ENCODE peak calls at places on chromosomes 12 and 14, in six cellular contexts. J, Y, O, H, B and T are unnamed samples.

GRCh38 chr12:26723379-26724308 is 109.3 kb downstream of the ITPR2 start:
- DNase-seq in J (peak; percentile 24), Y (peak; percentile 63), O (no peak), H (no peak), B (no peak), T (peak; percentile 77)

GRCh38 chr12:121800694-121801600 is 2.9 kb upstream of the SETD1B start:
- DNase-seq in J (peak; percentile 75), Y (peak; percentile 53), O (peak; percentile 88), H (peak; percentile 89), B (peak; percentile 89), T (peak; percentile 89)

GRCh38 chr12:89514751-89515150 is 9.8 kb downstream of the GALNT4 start:
- DNase-seq in J (no peak), Y (no peak), O (no peak), H (no peak), B (no peak), T (no peak)

GRCh38 chr14:51908086-51908485 is 47.7 kb downstream of the GNG2 start:
- DNase-seq in J (no peak), Y (no peak), O (no peak), H (no peak), B (no peak), T (peak; percentile 19)

GRCh38 chr14:50668008-50668851 is at the start of gene SAV1:
- DNase-seq in J (peak; percentile 81), Y (peak; percentile 82), O (peak; percentile 93), H (peak; percentile 93), B (peak; percentile 91), T (peak; percentile 86)

GRCh38 chr12:77865178-77865577 is 34.5 kb downstream of the NAV3 start:
- DNase-seq in J (no peak), Y (no peak), O (no peak), H (no peak), B (no peak), T (no peak)

GRCh38 chr12:538731-539539 is 79.2 kb downstream of the B4GALNT3 start:
- DNase-seq in J (peak; percentile 75), Y (peak; percentile 80), O (no peak), H (no peak), B (no peak), T (peak; percentile 59)

GRCh38 chr14:53638966-53639365 is 317.7 kb downstream of the BMP4 start:
- DNase-seq in J (no peak), Y (no peak), O (no peak), H (no peak), B (no peak), T (peak; percentile 2)

GRCh38 chr14:56025191-56025590 is 93.0 kb upstream of the PELI2 start:
- DNase-seq in J (no peak), Y (no peak), O (no peak), H (no peak), B (no peak), T (no peak)

GRCh38 chr12:26614217-26614616 is 218.8 kb downstream of the ITPR2 start:
- DNase-seq in J (no peak), Y (peak; percentile 39), O (peak; percentile 21), H (peak; percentile 84), B (no peak), T (peak; percentile 55)

DNA sequence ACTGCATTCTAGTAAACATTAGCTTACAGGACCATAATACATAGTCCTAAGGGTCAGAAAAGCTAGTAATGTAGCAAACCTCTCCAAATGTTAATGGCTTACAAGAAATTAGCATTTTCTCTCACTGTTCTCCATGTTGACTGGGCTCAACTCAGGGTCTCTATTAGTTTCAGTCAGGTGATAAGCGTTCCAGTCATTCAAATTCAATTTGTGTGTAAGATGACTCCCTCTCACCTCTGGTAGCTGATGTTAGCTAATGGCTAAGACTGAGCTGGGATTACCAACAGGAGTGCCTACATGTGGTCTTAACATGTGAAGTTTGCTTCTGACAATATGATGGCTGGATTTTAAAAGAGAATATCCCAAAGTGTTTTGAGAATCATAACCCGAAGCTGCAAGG is 630.5 kb upstream of the USP15 start:
- DNase-seq in J (no peak), Y (no peak), O (no peak), H (no peak), B (no peak), T (no peak)
- H3K4me3 ChIP-seq in J (no peak overlapping the region), Y (no peak overlapping the region), O (no peak overlapping the region), H (peak overlapping the region; percentile 7), B (no peak overlapping the region), T (no peak overlapping the region)

DNA sequence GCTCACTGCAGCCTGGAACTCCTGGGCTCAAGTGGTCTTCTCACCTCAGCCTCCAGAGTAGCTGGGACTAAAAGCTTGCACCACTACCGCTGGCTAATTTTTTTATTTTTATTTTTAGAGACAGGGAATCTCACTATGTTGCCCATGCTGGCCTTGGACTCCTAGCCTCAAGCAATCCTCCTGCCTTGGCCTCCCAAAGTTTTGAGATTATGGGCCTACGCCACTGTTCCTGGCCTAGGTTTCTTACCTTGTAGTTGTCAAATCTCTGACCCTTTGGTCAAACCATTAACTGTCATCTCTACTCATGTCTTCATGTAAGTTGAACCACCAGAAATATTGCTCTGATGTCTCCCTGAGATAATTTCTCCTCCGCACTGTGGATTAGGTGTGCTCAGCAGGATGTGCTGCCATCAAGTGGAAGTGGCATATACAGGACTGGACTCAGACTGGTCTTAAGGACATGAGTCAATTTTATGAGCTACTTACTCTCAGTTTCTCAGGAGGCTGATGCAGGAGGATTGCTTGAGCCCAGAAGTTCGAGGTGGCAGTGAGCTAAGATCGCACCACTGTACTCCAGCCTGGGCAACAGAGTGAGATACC is 28.5 kb downstream of the ACTR6 start:
- DNase-seq in J (peak; percentile 46), Y (no peak), O (peak; percentile 38), H (peak; percentile 51), B (no peak), T (peak; percentile 29)
- TF ChIP-seq CTCF in J (peak; percentile 45), Y (no peak), O (peak; percentile 37), H (no peak), B (no peak), T (no peak)

GRCh38 chr14:69129264-69129880 is 23.5 kb downstream of the DCAF5 start:
- DNase-seq in J (peak; percentile 67), Y (peak; percentile 82), O (peak; percentile 92), H (peak; percentile 85), B (peak; percentile 75), T (peak; percentile 94)

GRCh38 chr14:69132513-69133181 is 20.3 kb downstream of the DCAF5 start:
- DNase-seq in J (no peak), Y (no peak), O (no peak), H (no peak), B (no peak), T (no peak)

GRCh38 chr14:69135133-69135532 is 17.8 kb downstream of the DCAF5 start:
- DNase-seq in J (no peak), Y (no peak), O (no peak), H (no peak), B (no peak), T (no peak)

GRCh38 chr14:69131176-69131575 is 21.7 kb downstream of the DCAF5 start:
- DNase-seq in J (no peak), Y (no peak), O (no peak), H (no peak), B (no peak), T (no peak)

GRCh38 chr14:69133206-69134125 is 19.5 kb downstream of the DCAF5 start:
- DNase-seq in J (peak; percentile 66), Y (peak; percentile 61), O (peak; percentile 39), H (no peak), B (no peak), T (peak; percentile 82)
- H3K4me3 ChIP-seq in J (no peak overlapping the region), Y (no peak overlapping the region), O (no peak overlapping the region), H (peak overlapping the region; percentile 44), B (no peak overlapping the region), T (no peak overlapping the region)

GRCh38 chr12:108731866-108732461 is 646 bp upstream of the CORO1C start:
- DNase-seq in J (peak; percentile 96), Y (peak; percentile 99), O (peak; percentile 100), H (peak; percentile 100), B (peak; percentile 100), T (peak; percentile 98)
- TF ChIP-seq CTCF in J (no peak), Y (no peak), O (no peak), H (no peak), B (no peak), T (no peak)

GRCh38 chr14:103205541-103205906 is 82.3 kb downstream of the TNFAIP2 start:
- DNase-seq in J (no peak), Y (no peak), O (no peak), H (no peak), B (no peak), T (no peak)
- H3K4me3 ChIP-seq in J (no peak overlapping the region), Y (no peak overlapping the region), O (no peak overlapping the region), H (no peak overlapping the region), B (no peak overlapping the region), T (no peak overlapping the region)

DNA sequence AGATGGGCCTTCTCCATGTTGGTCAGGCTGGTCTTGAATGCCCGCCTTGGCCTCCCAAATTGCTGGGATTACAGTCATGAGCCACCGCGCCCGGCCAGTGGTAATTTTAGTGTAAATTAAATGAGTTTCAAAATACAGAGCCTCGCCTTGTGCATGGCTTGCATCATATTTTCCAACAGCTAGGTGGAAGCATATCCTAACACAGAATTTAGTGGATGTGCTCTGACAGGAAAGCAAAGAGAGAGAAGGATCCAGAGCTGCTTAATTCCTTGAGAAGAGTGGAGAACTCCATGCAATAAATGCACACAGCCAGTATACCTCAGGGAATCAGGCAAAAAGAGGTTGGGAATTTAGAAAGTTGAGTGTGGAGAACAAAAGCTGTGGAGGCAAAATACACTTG is 2.5 kb downstream of the OR6C2 start:
- DNase-seq in J (no peak), Y (no peak), O (peak; percentile 12), H (no peak), B (no peak), T (no peak)
- TF ChIP-seq CTCF in J (peak; percentile 25), Y (no peak), O (peak; percentile 40), H (peak; percentile 41), B (no peak), T (no peak)

DNA sequence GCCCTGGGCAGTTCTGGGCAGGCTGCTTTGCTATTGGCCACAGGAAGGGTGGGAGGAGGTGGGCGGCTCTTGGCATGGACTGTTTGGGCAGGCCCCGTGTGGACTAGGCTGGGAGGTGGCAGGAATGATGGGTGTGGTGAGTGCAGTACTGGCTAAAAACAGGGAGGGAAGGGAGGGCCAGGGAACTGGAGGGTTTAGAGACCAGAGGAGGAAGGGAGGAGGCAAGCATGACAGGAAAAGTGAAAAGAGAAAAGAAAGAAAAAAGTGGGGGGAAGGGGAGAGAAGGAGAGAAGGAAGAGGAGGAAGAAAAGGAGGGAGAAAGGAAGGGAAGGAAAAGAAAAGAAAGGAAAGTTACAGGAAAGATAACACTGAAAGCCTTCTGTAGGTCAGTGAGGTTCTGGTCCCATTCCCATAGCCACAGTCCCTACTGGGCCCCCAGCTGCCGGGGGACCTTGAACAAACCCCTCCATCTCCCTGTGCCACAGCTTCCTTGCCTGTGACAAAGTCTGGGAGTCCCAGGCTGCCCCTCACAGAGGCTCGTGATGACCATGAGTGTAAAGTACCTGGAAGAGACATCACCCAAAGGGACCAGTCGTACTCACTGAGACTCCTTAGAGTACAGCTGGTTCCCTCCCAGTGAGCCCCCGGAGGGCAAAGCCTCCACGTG is 1.1 kb upstream of the C14orf132 start:
- DNase-seq in J (peak; percentile 60), Y (no peak), O (no peak), H (peak; percentile 62), B (peak; percentile 90), T (peak; percentile 43)
- H3K4me3 ChIP-seq in J (no peak overlapping the region), Y (no peak overlapping the region), O (no peak overlapping the region), H (no peak overlapping the region), B (no peak overlapping the region), T (no peak overlapping the region)

GRCh38 chr12:130487636-130488035 is 149.9 kb downstream of the PIWIL1 start:
- DNase-seq in J (no peak), Y (no peak), O (no peak), H (no peak), B (no peak), T (no peak)
- TF ChIP-seq CTCF in J (no peak), Y (no peak), O (no peak), H (no peak), B (no peak), T (no peak)